ENCODE peak calls at places on chromosomes 5 and 9, in four cellular contexts. One of them, this sample, is unnamed.

GRCh38 chr9:108041551-108041950 is 552.0 kb upstream of the KLF4 start:
- DNase-seq in type B pancreatic cell: no peak
- DNase-seq in neural crest cell: no peak
- DNase-seq in tibial nerve: no peak
- DNase-seq in this sample: no peak

GRCh38 chr9:114012126-114012525 is 66.0 kb downstream of the AMBP start:
- DNase-seq in tibial nerve: no peak
- DNase-seq in neural crest cell: no peak
- DNase-seq in type B pancreatic cell: no peak
- DNase-seq in this sample: no peak

GRCh38 chr5:1718669-1719068 is 81.0 kb downstream of the MRPL36 start:
- DNase-seq in tibial nerve: no peak
- DNase-seq in type B pancreatic cell: no peak
- DNase-seq in neural crest cell: no peak
- DNase-seq in this sample: no peak

GRCh38 chr5:1564182-1564748 is 40.5 kb upstream of the LPCAT1 start:
- DNase-seq in tibial nerve: no peak
- DNase-seq in type B pancreatic cell: no peak
- DNase-seq in neural crest cell: no peak
- DNase-seq in this sample: no peak

GRCh38 chr9:99925542-99925941 is 19.1 kb downstream of the STX17 start:
- DNase-seq in neural crest cell: no peak
- DNase-seq in type B pancreatic cell: no peak
- DNase-seq in tibial nerve: no peak
- DNase-seq in this sample: no peak

GRCh38 chr5:180640765-180641565 is 8.4 kb downstream of the FLT4 start:
- DNase-seq in neural crest cell: no peak
- DNase-seq in type B pancreatic cell: no peak
- DNase-seq in tibial nerve: no peak
- DNase-seq in this sample: no peak

GRCh38 chr5:7849531-7850240 is 1.2 kb downstream of the CFAP90 start:
- DNase-seq in neural crest cell: peak; percentile 34
- DNase-seq in type B pancreatic cell: no peak
- DNase-seq in tibial nerve: no peak
- DNase-seq in this sample: no peak

GRCh38 chr9:112848316-112849151 is 42.1 kb downstream of the SLC46A2 start:
- DNase-seq in tibial nerve: no peak
- DNase-seq in type B pancreatic cell: no peak
- DNase-seq in neural crest cell: no peak
- DNase-seq in this sample: no peak

GRCh38 chr5:180296778-180297177 is 4.9 kb upstream of the MAPK9 start:
- DNase-seq in neural crest cell: no peak
- DNase-seq in type B pancreatic cell: no peak
- DNase-seq in tibial nerve: no peak
- DNase-seq in this sample: no peak

GRCh38 chr9:119556129-119556875 is 187.1 kb upstream of the BRINP1 start:
- DNase-seq in neural crest cell: peak; percentile 83
- DNase-seq in type B pancreatic cell: peak; percentile 84
- DNase-seq in tibial nerve: peak; percentile 37
- DNase-seq in this sample: peak; percentile 65

GRCh38 chr5:63923914-63924313 is 38.3 kb downstream of the HTR1A start:
- DNase-seq in tibial nerve: no peak
- DNase-seq in neural crest cell: no peak
- DNase-seq in type B pancreatic cell: no peak
- DNase-seq in this sample: no peak

GRCh38 chr5:133827001-133827400 is 141.4 kb downstream of the C5orf15 start:
- DNase-seq in type B pancreatic cell: no peak
- DNase-seq in tibial nerve: no peak
- DNase-seq in neural crest cell: no peak
- DNase-seq in this sample: no peak

GRCh38 chr5:140694276-140694675 is 3.0 kb downstream of the HARS2 start:
- DNase-seq in type B pancreatic cell: no peak
- DNase-seq in neural crest cell: no peak
- DNase-seq in tibial nerve: no peak
- DNase-seq in this sample: no peak

GRCh38 chr5:88818296-88818695 is 64.7 kb downstream of the MEF2C start:
- DNase-seq in tibial nerve: no peak
- DNase-seq in neural crest cell: no peak
- DNase-seq in type B pancreatic cell: no peak
- DNase-seq in this sample: no peak

GRCh38 chr5:88480245-88480644 is 211.6 kb upstream of the TMEM161B start:
- DNase-seq in tibial nerve: no peak
- DNase-seq in neural crest cell: no peak
- DNase-seq in type B pancreatic cell: no peak
- DNase-seq in this sample: no peak

GRCh38 chr9:137836151-137836830 is 41.3 kb upstream of the CACNA1B start:
- DNase-seq in neural crest cell: no peak
- DNase-seq in type B pancreatic cell: no peak
- DNase-seq in tibial nerve: no peak
- DNase-seq in this sample: no peak

GRCh38 chr5:43121565-43122484 is 1.1 kb downstream of the ZNF131 start:
- DNase-seq in neural crest cell: peak; percentile 49
- DNase-seq in type B pancreatic cell: no peak
- DNase-seq in tibial nerve: no peak
- DNase-seq in this sample: peak; percentile 25

GRCh38 chr5:53996008-53996407 is 314.4 kb downstream of the ARL15 start:
- DNase-seq in neural crest cell: no peak
- DNase-seq in tibial nerve: no peak
- DNase-seq in type B pancreatic cell: no peak
- DNase-seq in this sample: no peak
- TF ChIP-seq CTCF in neural crest cell: no peak
- TF ChIP-seq CTCF in tibial nerve: no peak
- TF ChIP-seq CTCF in type B pancreatic cell: no peak
- TF ChIP-seq CTCF in this sample: no peak

GRCh38 chr9:32351845-32352244 is 32.6 kb upstream of the ACO1 start:
- DNase-seq in neural crest cell: no peak
- DNase-seq in tibial nerve: no peak
- DNase-seq in type B pancreatic cell: no peak
- DNase-seq in this sample: no peak
- TF ChIP-seq CTCF in neural crest cell: peak; percentile 25
- TF ChIP-seq CTCF in tibial nerve: no peak
- TF ChIP-seq CTCF in type B pancreatic cell: peak; percentile 38
- TF ChIP-seq CTCF in this sample: no peak

GRCh38 chr5:14326035-14326909 is 183.1 kb downstream of the TRIO start:
- DNase-seq in type B pancreatic cell: no peak
- DNase-seq in neural crest cell: no peak
- DNase-seq in tibial nerve: no peak
- DNase-seq in this sample: no peak
- TF ChIP-seq CTCF in type B pancreatic cell: peak; percentile 63
- TF ChIP-seq CTCF in neural crest cell: peak; percentile 47
- TF ChIP-seq CTCF in tibial nerve: no peak
- TF ChIP-seq CTCF in this sample: no peak

GRCh38 chr9:98410185-98410697 is 154.8 kb upstream of the TBC1D2 start:
- DNase-seq in tibial nerve: no peak
- DNase-seq in type B pancreatic cell: no peak
- DNase-seq in neural crest cell: peak; percentile 12
- DNase-seq in this sample: no peak
- TF ChIP-seq CTCF in tibial nerve: peak; percentile 33
- TF ChIP-seq CTCF in type B pancreatic cell: peak; percentile 62
- TF ChIP-seq CTCF in neural crest cell: peak; percentile 39
- TF ChIP-seq CTCF in this sample: no peak

DNA sequence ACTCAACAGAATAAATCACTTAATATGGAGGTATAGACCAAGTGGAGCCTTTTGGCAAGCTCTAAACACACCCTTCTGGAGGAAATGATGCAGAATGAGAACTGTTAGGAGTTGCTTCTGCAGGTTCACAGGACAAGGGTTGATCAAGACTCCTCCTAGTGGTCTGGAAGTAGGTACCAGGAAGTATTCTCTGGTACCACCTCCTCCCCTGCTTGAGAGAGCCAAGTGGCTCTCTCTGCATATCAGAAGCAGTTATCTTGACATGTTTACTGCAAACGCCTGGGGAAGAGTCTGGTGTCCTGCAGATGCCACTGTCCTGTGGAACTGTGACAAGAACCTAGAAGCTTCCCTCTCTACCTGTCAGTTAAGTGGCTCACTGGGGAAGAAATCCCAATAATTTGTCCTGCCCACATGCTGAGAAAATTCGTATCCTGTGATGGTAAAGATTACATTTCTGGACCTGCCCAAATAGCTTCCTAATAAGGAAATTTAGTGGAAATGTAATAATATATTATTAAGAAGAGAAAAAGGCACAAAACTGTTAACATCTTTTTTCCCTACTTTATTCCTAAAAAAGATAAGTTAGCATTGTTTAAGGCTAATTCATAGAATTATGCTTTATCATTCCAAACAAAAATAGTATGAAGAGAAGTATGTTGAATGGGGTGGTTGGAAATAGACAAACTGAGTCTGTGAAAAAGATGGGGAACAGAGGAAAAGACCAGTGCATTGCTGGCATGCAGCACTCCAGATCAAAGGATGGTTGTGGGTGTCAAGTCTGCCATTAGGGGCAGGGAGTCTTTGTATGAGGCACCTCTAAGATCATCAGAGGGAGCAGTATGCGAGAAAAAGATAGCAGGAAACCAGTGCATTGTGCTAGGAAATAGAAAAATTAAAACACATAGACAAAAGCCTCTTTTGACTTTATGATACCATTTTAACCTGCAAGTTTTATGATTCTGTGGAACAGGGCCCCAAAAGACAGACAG is 118.8 kb downstream of the CDC42SE2 start:
- DNase-seq in tibial nerve: no peak
- DNase-seq in type B pancreatic cell: no peak
- DNase-seq in neural crest cell: no peak
- DNase-seq in this sample: peak; percentile 56
- TF ChIP-seq CTCF in tibial nerve: peak; percentile 32
- TF ChIP-seq CTCF in type B pancreatic cell: peak; percentile 68
- TF ChIP-seq CTCF in neural crest cell: peak; percentile 65
- TF ChIP-seq CTCF in this sample: peak; percentile 61

This sample was measured in activated CD8-positive, alpha-beta T cell treated with anti-CD3 and anti-CD28 coated beads for 36 hours.